ENCODE peak calls at places on chromosome 18, in six cellular contexts. D is GM23338; W is upper lobe of right lung; L is uterus; Q is astrocyte; Y is CD8-positive, alpha-beta T cell. J is an unnamed sample.

GRCh38 chr18:3466051-3466450 is 16.1 kb downstream of the TGIF1 start:
- DNase-seq in Y (no peak), D (no peak), W (no peak), L (no peak), Q (peak; percentile 89), J (no peak)

GRCh38 chr18:49861659-49862058 is 48.3 kb upstream of the ACAA2 start:
- DNase-seq in D (peak; percentile 12), Q (no peak), L (no peak), Y (no peak), W (no peak), J (no peak)

GRCh38 chr18:21386523-21387240 is 144.7 kb downstream of the GREB1L start:
- DNase-seq in Q (no peak), L (no peak), Y (no peak), D (peak; percentile 97), W (no peak), J (no peak)

GRCh38 chr18:70450658-70451253 is 161.9 kb downstream of the SOCS6 start:
- DNase-seq in D (peak; percentile 41), W (no peak), Q (no peak), Y (no peak), L (no peak), J (no peak)

GRCh38 chr18:3429121-3429520 is 20.9 kb upstream of the TGIF1 start:
- DNase-seq in Y (no peak), Q (no peak), L (no peak), D (no peak), W (no peak), J (no peak)

GRCh38 chr18:1191341-1191740 is 286.7 kb downstream of the ADCYAP1 start:
- DNase-seq in Q (no peak), Y (no peak), D (no peak), L (no peak), W (no peak), J (no peak)

GRCh38 chr18:21242141-21243040 is at the start of gene GREB1L:
- DNase-seq in D (peak; percentile 80), Q (peak; percentile 53), L (no peak), W (peak; percentile 72), Y (no peak), J (peak; percentile 74)

GRCh38 chr18:11052800-11053199 is 96.6 kb downstream of the PIEZO2 start:
- DNase-seq in D (no peak), W (no peak), L (no peak), Q (peak; percentile 34), Y (no peak), J (no peak)

GRCh38 chr18:59951591-59951990 is 51.8 kb downstream of the PMAIP1 start:
- DNase-seq in W (no peak), Y (no peak), L (no peak), D (no peak), Q (peak; percentile 49), J (no peak)

GRCh38 chr18:31386683-31387082 is 10.1 kb downstream of the DSG4 start:
- DNase-seq in Q (peak; percentile 64), L (no peak), W (no peak), D (no peak), Y (no peak), J (no peak)

DNA sequence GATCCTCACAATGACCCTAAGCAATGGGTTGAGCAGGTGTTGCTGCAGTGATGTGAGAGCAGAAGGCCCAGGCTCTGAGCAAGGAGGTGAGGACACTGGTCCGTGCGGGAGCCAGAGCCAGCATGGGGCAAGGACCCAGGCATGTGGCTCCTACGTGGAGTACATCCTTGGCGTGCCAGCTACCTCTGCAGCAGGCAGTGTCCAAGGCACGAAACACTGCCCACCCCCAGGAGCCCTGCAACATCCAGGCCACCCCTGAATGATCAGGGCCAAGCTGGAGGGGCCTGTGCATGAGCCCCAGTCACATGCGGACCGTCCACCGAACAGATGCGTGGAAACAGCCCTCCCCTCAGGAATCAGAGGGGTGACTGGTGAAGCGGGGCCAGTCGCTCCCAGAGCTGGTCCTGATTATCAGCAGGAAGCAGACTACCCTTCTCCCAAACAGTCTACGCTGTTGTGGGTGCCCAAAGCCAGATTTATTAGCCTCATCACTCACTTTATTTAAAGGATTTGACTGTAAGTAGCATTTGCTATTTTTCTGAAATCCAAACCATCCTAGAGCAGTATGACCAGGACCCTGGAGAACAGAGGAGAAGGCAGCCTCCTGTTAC is 16.8 kb downstream of the CELF4 start:
- DNase-seq in Q (no peak), D (no peak), W (peak; percentile 52), L (no peak), Y (no peak), J (no peak)
- H3K36me3 ChIP-seq in Q (no peaks in the 10 kb centered on the region), D (no peaks in the 10 kb centered on the region), W (no peaks in the 10 kb centered on the region), L (no peaks in the 10 kb centered on the region), Y (no peaks in the 10 kb centered on the region), J (no peaks in the 10 kb centered on the region)

DNA sequence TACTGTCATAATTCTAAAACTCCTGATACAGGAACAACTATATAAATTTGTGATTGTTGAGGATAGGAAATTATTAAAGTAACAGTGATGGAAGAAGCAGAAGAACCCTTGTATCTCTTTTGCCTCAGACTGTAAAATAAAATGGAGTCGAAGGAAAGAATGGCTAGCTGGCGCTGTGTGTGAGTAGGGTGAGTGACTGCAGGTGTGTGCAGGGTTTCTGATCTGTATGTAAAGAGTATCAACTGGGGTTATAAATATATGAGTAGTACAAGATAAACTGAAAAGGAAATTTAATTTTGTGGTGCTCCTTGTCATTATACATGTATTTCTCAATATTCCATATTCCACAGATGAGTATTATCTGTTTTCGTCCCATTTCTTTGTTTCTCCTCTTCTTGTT is 15.2 kb downstream of the POLI start:
- DNase-seq in Y (no peak), Q (no peak), D (no peak), W (no peak), L (no peak), J (no peak)
- H3K4me3 ChIP-seq in Y (no peak overlapping the region), Q (no peak overlapping the region), D (no peak overlapping the region), W (no peak overlapping the region), L (no peak overlapping the region), J (no peak overlapping the region)

GRCh38 chr18:55419132-55419938 is 168.7 kb downstream of the TCF4 start:
- DNase-seq in L (no peak), Y (no peak), D (peak; percentile 53), W (no peak), Q (peak; percentile 48), J (no peak)

GRCh38 chr18:55421612-55422381 is 166.2 kb downstream of the TCF4 start:
- DNase-seq in Q (peak; percentile 53), W (no peak), Y (no peak), D (no peak), L (peak; percentile 50), J (no peak)

GRCh38 chr18:55419939-55420664 is 167.9 kb downstream of the TCF4 start:
- DNase-seq in Y (no peak), L (no peak), Q (peak; percentile 52), D (no peak), W (no peak), J (no peak)

GRCh38 chr18:55420977-55421611 is 166.9 kb downstream of the TCF4 start:
- DNase-seq in L (no peak), W (no peak), Y (no peak), Q (no peak), D (no peak), J (no peak)

DNA sequence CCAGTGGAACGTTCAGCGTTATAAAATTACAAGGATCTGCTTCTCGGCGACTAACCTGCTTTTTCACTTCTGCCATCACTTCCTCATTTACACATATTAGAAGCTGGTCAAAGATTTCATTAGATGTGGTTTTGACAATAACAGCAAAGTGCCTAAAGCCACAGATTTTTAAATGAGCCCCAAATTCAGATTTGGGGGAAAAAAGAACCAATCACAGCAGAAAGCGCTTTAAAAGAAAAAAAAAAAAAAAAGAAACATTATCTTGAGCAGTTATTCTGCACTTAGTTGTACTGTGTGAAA is 167.4 kb downstream of the TCF4 start:
- DNase-seq in L (no peak), W (no peak), Y (no peak), D (no peak), Q (no peak), J (no peak)
- H3K27ac ChIP-seq in L (peak overlapping the region; percentile 93), W (peak overlapping the region; percentile 76), Y (no peak overlapping the region), D (peak overlapping the region; percentile 90), Q (peak overlapping the region; percentile 25), J (no peak overlapping the region)

GRCh38 chr18:35982404-35983114 is 10.1 kb downstream of the RMP24 start:
- DNase-seq in Y (no peak), Q (peak; percentile 65), D (no peak), L (no peak), W (no peak), J (no peak)

GRCh38 chr18:35974181-35974580 is 1.7 kb downstream of the RMP24 start:
- DNase-seq in W (no peak), Y (no peak), L (no peak), D (no peak), Q (no peak), J (no peak)

GRCh38 chr18:35983818-35984217 is 11.3 kb downstream of the RMP24 start:
- DNase-seq in D (no peak), W (no peak), Q (peak; percentile 82), Y (no peak), L (no peak), J (no peak)

GRCh38 chr18:35983147-35983546 is 10.7 kb downstream of the RMP24 start:
- DNase-seq in D (peak; percentile 3), L (no peak), W (no peak), Q (no peak), Y (no peak), J (no peak)

GRCh38 chr18:35979112-35979511 is 6.6 kb downstream of the RMP24 start:
- DNase-seq in Q (no peak), L (no peak), Y (no peak), D (no peak), W (no peak), J (no peak)
- H3K36me3 ChIP-seq in Q (peaks cover 50% of the 10 kb centered on the region), L (no peaks in the 10 kb centered on the region), Y (peaks cover 33% of the 10 kb centered on the region), D (peaks cover 42% of the 10 kb centered on the region), W (peaks cover 71% of the 10 kb centered on the region), J (peaks cover 16% of the 10 kb centered on the region)

GRCh38 chr18:12278765-12279682 is 24.9 kb downstream of the CIDEA start:
- DNase-seq in Q (peak; percentile 96), Y (no peak), W (peak; percentile 80), D (peak; percentile 82), L (peak; percentile 95), J (peak; percentile 93)
- H3K4me3 ChIP-seq in Q (peak overlapping the region; percentile 45), Y (no peak overlapping the region), W (peak overlapping the region; percentile 44), D (peak overlapping the region; percentile 28), L (peak overlapping the region; percentile 42), J (peak overlapping the region; percentile 56)